ENCODE peak calls at places on chromosomes 11 and 22, in ten cellular contexts. K is A549, A is H1, M is SK-N-SH, B is HCT116, E is HepG2, O is WTC11, S is NB4, I is GM12878, J is K562. G is an unnamed sample.

GRCh38 chr11:13448876-13449275 is 14.1 kb downstream of the BTBD10 start:
- DNase-seq in K (no peak), A (no peak), M (no peak), B (no peak), E (no peak), O (no peak), S (peak), I (no peak), J (peak), G (peak)

GRCh38 chr11:64536396-64536935 is 54.6 kb upstream of the SLC22A12 start:
- DNase-seq in K (no peak), A (no peak), M (no peak), B (no peak), E (no peak), O (no peak), S (no peak), I (no peak), J (no peak), G (no peak)

GRCh38 chr22:39634530-39635399 is 64.2 kb downstream of the CACNA1I start:
- DNase-seq in K (peak), A (no peak), M (no peak), B (peak), E (peak), O (no peak), S (peak), I (no peak), J (peak), G (peak)

GRCh38 chr11:35986958-35987357 is 43.1 kb downstream of the LDLRAD3 start:
- DNase-seq in K (no peak), A (no peak), M (no peak), B (no peak), E (no peak), O (no peak), S (no peak), I (no peak), J (no peak), G (no peak)

GRCh38 chr11:28659716-28660348 is 551.6 kb downstream of the METTL15 start:
- DNase-seq in K (no peak), A (no peak), M (no peak), B (no peak), E (no peak), O (no peak), S (no peak), I (no peak), J (no peak), G (no peak)

GRCh38 chr11:69172674-69173073 is 16.9 kb downstream of the SMIM38 start:
- DNase-seq in K (no peak), A (no peak), M (no peak), B (peak), E (no peak), O (no peak), S (peak), I (no peak), J (no peak), G (no peak)

GRCh38 chr11:69359735-69360470 is 65.9 kb downstream of the MYEOV start:
- DNase-seq in K (no peak), A (peak), M (no peak), B (no peak), E (no peak), O (no peak), S (no peak), I (no peak), J (no peak), G (no peak)

GRCh38 chr11:106473089-106473722 is 395.7 kb downstream of the AASDHPPT start:
- DNase-seq in K (no peak), A (no peak), M (no peak), B (no peak), E (no peak), O (no peak), S (no peak), I (no peak), J (no peak), G (peak)

GRCh38 chr11:5665746-5666395 is 19.0 kb downstream of the TRIM5 start:
- DNase-seq in K (no peak), A (no peak), M (no peak), B (no peak), E (no peak), O (no peak), S (no peak), I (no peak), J (no peak), G (no peak)

GRCh38 chr22:48677168-48677520 is 1150.5 kb downstream of the BRD1 start:
- DNase-seq in K (no peak), A (no peak), M (no peak), B (no peak), E (no peak), O (no peak), S (no peak), I (no peak), J (no peak), G (no peak)

GRCh38 chr11:119684361-119685072 is 44.5 kb downstream of the NECTIN1 start:
- DNase-seq in K (peak), A (no peak), M (peak), B (no peak), E (peak), O (no peak), S (peak), I (no peak), J (peak), G (peak)

GRCh38 chr11:66743271-66743968 is 14.4 kb upstream of the SPTBN2 start:
- DNase-seq in K (peak), A (no peak), M (no peak), B (no peak), E (no peak), O (no peak), S (no peak), I (no peak), J (no peak), G (no peak)

GRCh38 chr22:36417281-36417686 is 29.5 kb upstream of the MYH9 start:
- DNase-seq in K (no peak), A (no peak), M (no peak), B (no peak), E (no peak), O (no peak), S (no peak), I (no peak), J (no peak), G (no peak)
- TF ChIP-seq MAX in K (no peak), A (no peak), M (no peak), B (no peak), E (no peak), O (no peak), S (no peak), I (no peak), J (no peak), G (no peak)

GRCh38 chr11:110355011-110355744 is 58.8 kb upstream of the RDX start:
- DNase-seq in K (no peak), A (no peak), M (no peak), B (no peak), E (peak), O (no peak), S (no peak), I (no peak), J (no peak), G (peak)

GRCh38 chr11:110347660-110348059 is 51.2 kb upstream of the RDX start:
- DNase-seq in K (no peak), A (no peak), M (no peak), B (no peak), E (no peak), O (no peak), S (no peak), I (no peak), J (no peak), G (no peak)

GRCh38 chr11:110345756-110346155 is 49.3 kb upstream of the RDX start:
- DNase-seq in K (no peak), A (no peak), M (no peak), B (no peak), E (peak), O (no peak), S (no peak), I (peak), J (no peak), G (peak)

GRCh38 chr11:110349109-110349996 is 52.9 kb upstream of the RDX start:
- DNase-seq in K (no peak), A (no peak), M (no peak), B (no peak), E (no peak), O (no peak), S (no peak), I (peak), J (no peak), G (no peak)
- TF ChIP-seq MAX in K (no peak), A (no peak), M (no peak), B (no peak), E (no peak), O (no peak), S (no peak), I (no peak), J (no peak), G (no peak)

GRCh38 chr11:1041471-1041870 is 5.0 kb upstream of the MUC6 start:
- DNase-seq in K (no peak), A (no peak), M (no peak), B (no peak), E (no peak), O (no peak), S (no peak), I (no peak), J (no peak), G (no peak)

GRCh38 chr11:1039481-1040427 is 3.2 kb upstream of the MUC6 start:
- DNase-seq in K (no peak), A (no peak), M (no peak), B (no peak), E (no peak), O (no peak), S (no peak), I (no peak), J (no peak), G (no peak)

GRCh38 chr11:1041936-1042608 is 5.6 kb upstream of the MUC6 start:
- DNase-seq in K (peak), A (no peak), M (peak), B (no peak), E (peak), O (no peak), S (no peak), I (no peak), J (peak), G (no peak)

GRCh38 chr11:1041149-1041467 is 4.6 kb upstream of the MUC6 start:
- DNase-seq in K (no peak), A (no peak), M (no peak), B (no peak), E (no peak), O (no peak), S (no peak), I (no peak), J (no peak), G (no peak)

GRCh38 chr11:1040428-1041148 is 4.1 kb upstream of the MUC6 start:
- DNase-seq in K (no peak), A (no peak), M (no peak), B (no peak), E (no peak), O (no peak), S (no peak), I (no peak), J (no peak), G (no peak)
- TF ChIP-seq MAX in K (no peak), A (no peak), M (no peak), B (no peak), E (no peak), O (no peak), S (no peak), I (no peak), J (no peak), G (no peak)

GRCh38 chr11:132161538-132161937 is 791.1 kb downstream of the NTM start:
- DNase-seq in K (no peak), A (no peak), M (no peak), B (no peak), E (no peak), O (no peak), S (no peak), I (no peak), J (no peak), G (no peak)

GRCh38 chr11:132158696-132159095 is 788.3 kb downstream of the NTM start:
- DNase-seq in K (no peak), A (no peak), M (peak), B (no peak), E (no peak), O (no peak), S (no peak), I (no peak), J (no peak), G (no peak)

DNA sequence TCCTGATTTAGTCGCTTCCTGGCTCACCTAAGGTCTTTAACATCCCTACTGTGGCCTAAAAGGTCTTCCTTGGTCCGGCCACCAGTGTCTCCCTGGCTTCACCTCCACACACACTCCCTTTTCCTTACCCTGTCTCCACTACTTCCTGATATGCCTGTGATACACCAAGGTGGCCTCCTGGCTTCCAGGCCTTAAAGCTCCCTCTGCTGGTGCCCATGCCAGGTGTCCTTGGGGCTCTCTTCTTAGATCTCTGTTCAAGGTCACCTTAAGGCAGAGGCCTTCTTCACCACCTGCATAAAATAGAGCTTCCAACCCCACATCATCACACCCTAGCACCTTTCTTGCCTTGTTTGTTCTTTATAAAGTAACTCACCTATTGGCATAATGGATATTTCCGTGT is 787.7 kb downstream of the NTM start:
- DNase-seq in K (no peak), A (peak), M (no peak), B (no peak), E (no peak), O (peak), S (peak), I (no peak), J (no peak), G (peak)
- TF ChIP-seq MAX in K (no peak), A (no peak), M (no peak), B (no peak), E (no peak), O (no peak), S (no peak), I (no peak), J (no peak), G (no peak)